ENCODE peak calls at places on chromosomes 16 and 17, in nine cellular contexts. One of them, this sample, is unnamed.

GRCh38 chr16:13112639-13113038 is 211.2 kb downstream of the SHISA9 start:
- DNase-seq in heart left ventricle: no peak
- DNase-seq in heart right ventricle: no peak
- DNase-seq in activated T-helper 9 cell treated with anti-CD3 and anti-CD28 coated beads, Interleukin-2, amount 50 U/mL, for 16 hours: no peak
- DNase-seq in transverse colon: no peak
- DNase-seq in mucosa of descending colon: no peak
- DNase-seq in EL: no peak
- DNase-seq in H9: no peak
- DNase-seq in left cardiac atrium: no peak
- DNase-seq in this sample: no peak

GRCh38 chr16:70573451-70574121 is 50.0 kb downstream of the SF3B3 start:
- DNase-seq in heart right ventricle: peak
- DNase-seq in heart left ventricle: no peak
- DNase-seq in activated T-helper 9 cell treated with anti-CD3 and anti-CD28 coated beads, Interleukin-2, amount 50 U/mL, for 16 hours: no peak
- DNase-seq in EL: peak
- DNase-seq in H9: no peak
- DNase-seq in mucosa of descending colon: no peak
- DNase-seq in transverse colon: no peak
- DNase-seq in left cardiac atrium: peak
- DNase-seq in this sample: no peak

GRCh38 chr17:60630352-60630751 is 30.4 kb downstream of the PPM1D start:
- DNase-seq in H9: no peak
- DNase-seq in heart left ventricle: no peak
- DNase-seq in mucosa of descending colon: no peak
- DNase-seq in activated T-helper 9 cell treated with anti-CD3 and anti-CD28 coated beads, Interleukin-2, amount 50 U/mL, for 16 hours: no peak
- DNase-seq in heart right ventricle: peak
- DNase-seq in EL: no peak
- DNase-seq in left cardiac atrium: no peak
- DNase-seq in transverse colon: peak
- DNase-seq in this sample: no peak

GRCh38 chr17:6435968-6436367 is 1.0 kb upstream of the AIPL1 start:
- DNase-seq in heart left ventricle: no peak
- DNase-seq in H9: peak
- DNase-seq in heart right ventricle: peak
- DNase-seq in transverse colon: peak
- DNase-seq in EL: peak
- DNase-seq in left cardiac atrium: peak
- DNase-seq in activated T-helper 9 cell treated with anti-CD3 and anti-CD28 coated beads, Interleukin-2, amount 50 U/mL, for 16 hours: peak
- DNase-seq in mucosa of descending colon: peak
- DNase-seq in this sample: peak

GRCh38 chr16:74580828-74581227 is 26.1 kb downstream of the GLG1 start:
- DNase-seq in heart right ventricle: no peak
- DNase-seq in H9: no peak
- DNase-seq in transverse colon: no peak
- DNase-seq in left cardiac atrium: no peak
- DNase-seq in mucosa of descending colon: no peak
- DNase-seq in EL: no peak
- DNase-seq in heart left ventricle: no peak
- DNase-seq in activated T-helper 9 cell treated with anti-CD3 and anti-CD28 coated beads, Interleukin-2, amount 50 U/mL, for 16 hours: no peak
- DNase-seq in this sample: no peak

GRCh38 chr16:15482068-15482747 is 47.8 kb downstream of the BMERB1 start:
- DNase-seq in heart right ventricle: peak
- DNase-seq in mucosa of descending colon: peak
- DNase-seq in activated T-helper 9 cell treated with anti-CD3 and anti-CD28 coated beads, Interleukin-2, amount 50 U/mL, for 16 hours: no peak
- DNase-seq in left cardiac atrium: peak
- DNase-seq in EL: peak
- DNase-seq in transverse colon: peak
- DNase-seq in heart left ventricle: no peak
- DNase-seq in H9: peak
- DNase-seq in this sample: peak

GRCh38 chr17:29412780-29413565 is 22.8 kb downstream of the TAOK1 start:
- DNase-seq in EL: peak
- DNase-seq in heart left ventricle: no peak
- DNase-seq in transverse colon: no peak
- DNase-seq in mucosa of descending colon: no peak
- DNase-seq in activated T-helper 9 cell treated with anti-CD3 and anti-CD28 coated beads, Interleukin-2, amount 50 U/mL, for 16 hours: no peak
- DNase-seq in heart right ventricle: no peak
- DNase-seq in H9: no peak
- DNase-seq in left cardiac atrium: no peak
- DNase-seq in this sample: no peak

GRCh38 chr17:80264048-80264792 is 3.6 kb downstream of the RNF213 start:
- DNase-seq in transverse colon: peak
- DNase-seq in heart left ventricle: no peak
- DNase-seq in heart right ventricle: no peak
- DNase-seq in mucosa of descending colon: peak
- DNase-seq in H9: no peak
- DNase-seq in left cardiac atrium: no peak
- DNase-seq in activated T-helper 9 cell treated with anti-CD3 and anti-CD28 coated beads, Interleukin-2, amount 50 U/mL, for 16 hours: peak
- DNase-seq in EL: no peak
- DNase-seq in this sample: no peak

GRCh38 chr17:30093463-30094147 is 23.0 kb upstream of the NSRP1 start:
- DNase-seq in left cardiac atrium: no peak
- DNase-seq in EL: peak
- DNase-seq in heart left ventricle: no peak
- DNase-seq in heart right ventricle: peak
- DNase-seq in mucosa of descending colon: no peak
- DNase-seq in transverse colon: peak
- DNase-seq in activated T-helper 9 cell treated with anti-CD3 and anti-CD28 coated beads, Interleukin-2, amount 50 U/mL, for 16 hours: no peak
- DNase-seq in H9: peak
- DNase-seq in this sample: peak

GRCh38 chr17:2789700-2790099 is 6.5 kb upstream of the RAP1GAP2 start:
- DNase-seq in transverse colon: no peak
- DNase-seq in heart right ventricle: no peak
- DNase-seq in H9: no peak
- DNase-seq in activated T-helper 9 cell treated with anti-CD3 and anti-CD28 coated beads, Interleukin-2, amount 50 U/mL, for 16 hours: no peak
- DNase-seq in mucosa of descending colon: no peak
- DNase-seq in EL: no peak
- DNase-seq in left cardiac atrium: no peak
- DNase-seq in heart left ventricle: no peak
- DNase-seq in this sample: no peak

GRCh38 chr16:7997966-7998365 is 592.3 kb downstream of the TMEM114 start:
- DNase-seq in transverse colon: no peak
- DNase-seq in heart right ventricle: no peak
- DNase-seq in left cardiac atrium: no peak
- DNase-seq in mucosa of descending colon: no peak
- DNase-seq in heart left ventricle: no peak
- DNase-seq in EL: no peak
- DNase-seq in activated T-helper 9 cell treated with anti-CD3 and anti-CD28 coated beads, Interleukin-2, amount 50 U/mL, for 16 hours: no peak
- DNase-seq in H9: no peak
- DNase-seq in this sample: no peak

GRCh38 chr17:18167421-18167820 is 16.2 kb upstream of the ALKBH5 start:
- DNase-seq in heart left ventricle: no peak
- DNase-seq in mucosa of descending colon: no peak
- DNase-seq in EL: no peak
- DNase-seq in activated T-helper 9 cell treated with anti-CD3 and anti-CD28 coated beads, Interleukin-2, amount 50 U/mL, for 16 hours: no peak
- DNase-seq in transverse colon: no peak
- DNase-seq in left cardiac atrium: no peak
- DNase-seq in H9: no peak
- DNase-seq in heart right ventricle: no peak
- DNase-seq in this sample: no peak

GRCh38 chr17:38674013-38674748 is 576 bp downstream of the EPOP start:
- DNase-seq in heart right ventricle: no peak
- DNase-seq in H9: no peak
- DNase-seq in activated T-helper 9 cell treated with anti-CD3 and anti-CD28 coated beads, Interleukin-2, amount 50 U/mL, for 16 hours: peak
- DNase-seq in EL: peak
- DNase-seq in heart left ventricle: peak
- DNase-seq in left cardiac atrium: peak
- DNase-seq in transverse colon: peak
- DNase-seq in mucosa of descending colon: peak
- DNase-seq in this sample: peak

GRCh38 chr16:4179020-4179419 is 62.8 kb upstream of the ADCY9 start:
- DNase-seq in activated T-helper 9 cell treated with anti-CD3 and anti-CD28 coated beads, Interleukin-2, amount 50 U/mL, for 16 hours: no peak
- DNase-seq in EL: peak
- DNase-seq in mucosa of descending colon: no peak
- DNase-seq in left cardiac atrium: peak
- DNase-seq in heart right ventricle: no peak
- DNase-seq in transverse colon: peak
- DNase-seq in H9: no peak
- DNase-seq in heart left ventricle: no peak
- DNase-seq in this sample: peak

GRCh38 chr16:9706217-9706616 is 476.0 kb downstream of the GRIN2A start:
- DNase-seq in transverse colon: no peak
- DNase-seq in EL: peak
- DNase-seq in mucosa of descending colon: no peak
- DNase-seq in heart left ventricle: no peak
- DNase-seq in heart right ventricle: no peak
- DNase-seq in left cardiac atrium: no peak
- DNase-seq in activated T-helper 9 cell treated with anti-CD3 and anti-CD28 coated beads, Interleukin-2, amount 50 U/mL, for 16 hours: no peak
- DNase-seq in H9: no peak
- DNase-seq in this sample: peak

GRCh38 chr17:48026503-48027321 is 10.9 kb downstream of the COPZ2 start:
- DNase-seq in activated T-helper 9 cell treated with anti-CD3 and anti-CD28 coated beads, Interleukin-2, amount 50 U/mL, for 16 hours: peak
- DNase-seq in transverse colon: peak
- DNase-seq in EL: peak
- DNase-seq in heart right ventricle: peak
- DNase-seq in heart left ventricle: peak
- DNase-seq in left cardiac atrium: peak
- DNase-seq in mucosa of descending colon: peak
- DNase-seq in H9: peak
- DNase-seq in this sample: peak

GRCh38 chr17:11309850-11310249 is 68.8 kb downstream of the SHISA6 start:
- DNase-seq in activated T-helper 9 cell treated with anti-CD3 and anti-CD28 coated beads, Interleukin-2, amount 50 U/mL, for 16 hours: no peak
- DNase-seq in mucosa of descending colon: no peak
- DNase-seq in EL: no peak
- DNase-seq in left cardiac atrium: no peak
- DNase-seq in H9: no peak
- DNase-seq in transverse colon: no peak
- DNase-seq in heart right ventricle: no peak
- DNase-seq in heart left ventricle: no peak
- DNase-seq in this sample: no peak

GRCh38 chr16:2826591-2827480 is 3.3 kb upstream of the ZG16B start:
- DNase-seq in left cardiac atrium: no peak
- DNase-seq in mucosa of descending colon: peak
- DNase-seq in H9: no peak
- DNase-seq in transverse colon: peak
- DNase-seq in heart left ventricle: no peak
- DNase-seq in EL: no peak
- DNase-seq in activated T-helper 9 cell treated with anti-CD3 and anti-CD28 coated beads, Interleukin-2, amount 50 U/mL, for 16 hours: no peak
- DNase-seq in heart right ventricle: no peak
- DNase-seq in this sample: no peak